ENCODE peak calls at places on chromosomes 16 and 17, in nine cellular contexts. C is right atrium auricular region; K is CD8-positive, alpha-beta T cell; S is uterus; Y is HepG2; D is heart right ventricle; X is small intestine; H is breast epithelium; U is tibial nerve. M is an unnamed sample. For H3K9me3, the result is how much of the 10 kb centered on the place peaks cover.

GRCh38 chr16:86303787-86304685 is 206.3 kb upstream of the FOXF1 start:
- DNase-seq in C (no peak), K (no peak), S (peak), Y (no peak), D (no peak), X (no peak), H (no peak), U (no peak), M (no peak)

GRCh38 chr16:89556750-89557149 is 3.7 kb upstream of the RPL13 start:
- DNase-seq in C (no peak), K (no peak), S (no peak), Y (no peak), D (no peak), X (no peak), H (no peak), U (no peak), M (no peak)

GRCh38 chr16:80027007-80027965 is 426.7 kb upstream of the MAF start:
- DNase-seq in C (peak), K (peak), S (peak), Y (peak), D (peak), X (peak), H (peak), U (no peak), M (peak)

GRCh38 chr16:67652578-67653130 is 7.4 kb downstream of the ACD start:
- DNase-seq in C (no peak), K (no peak), S (no peak), Y (no peak), D (peak), X (no peak), H (no peak), U (no peak), M (no peak)

GRCh38 chr17:80649672-80650338 is 105.2 kb downstream of the RPTOR start:
- DNase-seq in C (peak), K (peak), S (peak), Y (peak), D (peak), X (no peak), H (no peak), U (peak), M (peak)

GRCh38 chr17:596763-597644 is 117.6 kb downstream of the VPS53 start:
- DNase-seq in C (no peak), K (no peak), S (no peak), Y (no peak), D (no peak), X (peak), H (no peak), U (no peak), M (no peak)

GRCh38 chr16:24734382-24734781 is 4.9 kb downstream of the TNRC6A start:
- DNase-seq in C (no peak), K (no peak), S (no peak), Y (no peak), D (no peak), X (no peak), H (no peak), U (no peak), M (no peak)

GRCh38 chr16:66228791-66229190 is 137.7 kb upstream of the CDH5 start:
- DNase-seq in C (no peak), K (no peak), S (no peak), Y (no peak), D (no peak), X (no peak), H (no peak), U (no peak), M (no peak)

GRCh38 chr16:65500007-65500406 is 378.1 kb upstream of the CDH11 start:
- DNase-seq in C (no peak), K (no peak), S (no peak), Y (no peak), D (no peak), X (no peak), H (no peak), U (no peak), M (no peak)

GRCh38 chr16:81350306-81350615 is 35.5 kb downstream of the GAN start:
- DNase-seq in C (no peak), K (no peak), S (no peak), Y (no peak), D (no peak), X (peak), H (no peak), U (no peak), M (no peak)

GRCh38 chr17:82031885-82032627 is 578 bp downstream of the RAC3 start:
- DNase-seq in C (no peak), K (no peak), S (no peak), Y (no peak), D (no peak), X (peak), H (no peak), U (no peak), M (no peak)

GRCh38 chr16:554640-555413 is 5.4 kb upstream of the PRR35 start:
- DNase-seq in C (no peak), K (no peak), S (no peak), Y (no peak), D (no peak), X (peak), H (no peak), U (no peak), M (no peak)

GRCh38 chr16:50490828-50491227 is 57.4 kb upstream of the NKD1 start:
- DNase-seq in C (no peak), K (no peak), S (no peak), Y (no peak), D (no peak), X (no peak), H (no peak), U (no peak), M (no peak)

GRCh38 chr17:28466521-28467048 is 6.9 kb upstream of the SLC13A2 start:
- DNase-seq in C (no peak), K (no peak), S (no peak), Y (no peak), D (no peak), X (peak), H (no peak), U (no peak), M (no peak)

GRCh38 chr17:17079761-17080160 is 37.5 kb downstream of the MPRIP start:
- DNase-seq in C (no peak), K (no peak), S (peak), Y (no peak), D (peak), X (no peak), H (peak), U (peak), M (no peak)

GRCh38 chr17:72580321-72581127 is 459.7 kb downstream of the SOX9 start:
- DNase-seq in C (no peak), K (no peak), S (no peak), Y (peak), D (no peak), X (peak), H (peak), U (no peak), M (no peak)

GRCh38 chr17:50561796-50562195 is 1.3 kb downstream of the CACNA1G start:
- DNase-seq in C (no peak), K (no peak), S (no peak), Y (no peak), D (no peak), X (no peak), H (no peak), U (no peak), M (no peak)

GRCh38 chr17:50560931-50561750 is 626 bp downstream of the CACNA1G start:
- DNase-seq in C (no peak), K (no peak), S (no peak), Y (no peak), D (no peak), X (no peak), H (no peak), U (no peak), M (no peak)

GRCh38 chr17:50558955-50559614 is 1.4 kb upstream of the CACNA1G start:
- DNase-seq in C (no peak), K (no peak), S (no peak), Y (no peak), D (no peak), X (no peak), H (no peak), U (no peak), M (no peak)

GRCh38 chr17:50559674-50560184 is 786 bp upstream of the CACNA1G start:
- DNase-seq in C (peak), K (no peak), S (peak), Y (no peak), D (peak), X (peak), H (no peak), U (no peak), M (no peak)

DNA sequence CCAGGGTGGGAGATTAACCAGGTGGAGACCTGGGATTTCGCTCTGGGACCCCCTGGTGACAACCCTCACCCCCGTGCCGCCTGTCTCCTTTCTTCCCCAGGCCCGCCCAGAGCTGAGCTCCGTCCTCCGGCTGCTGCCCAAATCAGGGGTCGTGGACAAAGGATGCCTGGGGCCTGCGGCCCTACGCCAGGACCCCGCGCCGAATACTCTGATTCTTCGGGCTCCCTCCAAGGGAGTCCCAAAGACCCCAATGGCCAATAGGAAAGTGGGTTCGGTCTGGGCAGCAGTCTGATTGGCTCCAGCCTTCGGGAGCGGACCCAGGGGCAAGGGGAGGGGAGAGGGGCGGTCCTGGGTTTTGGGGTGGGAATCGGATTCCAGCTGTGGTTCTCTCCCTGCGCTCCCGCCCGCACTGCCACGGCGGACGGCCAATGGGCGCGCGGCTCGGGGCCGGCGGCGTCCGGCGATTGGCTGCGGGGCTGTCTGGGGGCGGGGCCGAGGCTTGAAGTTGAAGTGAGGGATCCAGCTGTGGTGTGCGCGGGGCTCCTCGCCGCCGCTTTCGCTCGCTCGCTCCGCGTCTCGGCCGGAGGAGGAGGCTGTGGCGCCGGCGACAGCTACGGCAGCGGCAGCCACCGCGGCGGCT is at the start of gene CACNA1G:
- DNase-seq in C (peak), K (peak), S (peak), Y (peak), D (peak), X (peak), H (peak), U (peak), M (peak)
- H3K4me3 ChIP-seq in C (peak), K (peak), S (peak), Y (peak), D (peak), X (peak), H (peak), U (peak), M (peak)

GRCh38 chr17:21539146-21539545 is 153.2 kb upstream of the KCNJ18 start:
- DNase-seq in C (no peak), K (no peak), S (no peak), Y (no peak), D (no peak), X (no peak), H (no peak), U (no peak), M (no peak)
- H3K9me3 ChIP-seq in C (under half), K (under half), S (under half), Y (under half), D (under half), X (under half), H (under half), U (under half), M (under half)

DNA sequence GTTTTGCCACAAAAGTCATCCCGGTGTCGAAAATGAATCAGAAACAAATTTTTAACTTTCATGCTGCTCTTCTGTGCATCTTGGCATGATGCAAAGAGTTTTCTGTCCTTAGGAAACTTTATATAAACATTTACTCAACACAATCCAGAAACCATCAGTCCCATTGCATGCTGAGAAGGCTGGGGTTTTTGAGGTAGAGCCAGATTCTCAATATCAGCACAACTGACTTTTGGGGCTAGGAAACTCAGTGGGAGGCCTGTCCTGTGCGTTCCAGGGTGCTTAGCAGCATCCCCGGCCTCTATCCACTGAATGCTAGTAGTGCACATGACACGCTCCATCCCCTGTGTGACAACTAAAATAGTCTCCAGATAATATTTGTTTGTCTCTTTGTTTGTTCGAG is 253.0 kb upstream of the XYLT1 start:
- DNase-seq in C (no peak), K (no peak), S (no peak), Y (no peak), D (no peak), X (no peak), H (no peak), U (no peak), M (no peak)
- H3K27ac ChIP-seq in C (no peak), K (no peak), S (no peak), Y (no peak), D (no peak), X (no peak), H (no peak), U (no peak), M (no peak)

GRCh38 chr17:77320501-77321256 is 179.9 kb downstream of the SEC14L1 start:
- DNase-seq in C (no peak), K (no peak), S (peak), Y (no peak), D (no peak), X (peak), H (peak), U (no peak), M (no peak)
- H3K4me3 ChIP-seq in C (peak), K (no peak), S (peak), Y (no peak), D (peak), X (no peak), H (peak), U (peak), M (no peak)

M was measured in CD4-positive, alpha-beta memory T cell.